ENCODE peak calls at places on chromosomes 7 and 10, in nine cellular contexts. One of them, this sample, is unnamed.

GRCh38 chr10:95308389-95309302 is 17.8 kb upstream of the PDLIM1 start:
- DNase-seq in lower leg skin: peak
- DNase-seq in hepatocyte: peak
- DNase-seq in heart right ventricle: peak
- DNase-seq in glutamatergic neuron: no peak
- DNase-seq in CD8-positive, alpha-beta T cell: no peak
- DNase-seq in osteocyte: no peak
- DNase-seq in progenitor cell of endocrine pancreas: no peak
- DNase-seq in GM12878: no peak
- DNase-seq in this sample: no peak

GRCh38 chr7:111240371-111240770 is 149.4 kb downstream of the LRRN3 start:
- DNase-seq in lower leg skin: no peak
- DNase-seq in hepatocyte: no peak
- DNase-seq in heart right ventricle: no peak
- DNase-seq in glutamatergic neuron: no peak
- DNase-seq in CD8-positive, alpha-beta T cell: no peak
- DNase-seq in osteocyte: no peak
- DNase-seq in progenitor cell of endocrine pancreas: no peak
- DNase-seq in GM12878: no peak
- DNase-seq in this sample: no peak

GRCh38 chr10:95056744-95057363 is 12.4 kb downstream of the CYP2C8 start:
- DNase-seq in lower leg skin: no peak
- DNase-seq in hepatocyte: no peak
- DNase-seq in heart right ventricle: no peak
- DNase-seq in glutamatergic neuron: no peak
- DNase-seq in CD8-positive, alpha-beta T cell: no peak
- DNase-seq in osteocyte: no peak
- DNase-seq in progenitor cell of endocrine pancreas: no peak
- DNase-seq in GM12878: no peak
- DNase-seq in this sample: no peak

GRCh38 chr10:63770523-63770922 is 249.3 kb downstream of the REEP3 start:
- DNase-seq in lower leg skin: no peak
- DNase-seq in hepatocyte: no peak
- DNase-seq in heart right ventricle: no peak
- DNase-seq in glutamatergic neuron: no peak
- DNase-seq in CD8-positive, alpha-beta T cell: no peak
- DNase-seq in osteocyte: no peak
- DNase-seq in progenitor cell of endocrine pancreas: no peak
- DNase-seq in GM12878: no peak
- DNase-seq in this sample: no peak

GRCh38 chr7:44693641-44694313 is 54.9 kb upstream of the ZMIZ2 start:
- DNase-seq in lower leg skin: no peak
- DNase-seq in hepatocyte: no peak
- DNase-seq in heart right ventricle: peak
- DNase-seq in glutamatergic neuron: no peak
- DNase-seq in CD8-positive, alpha-beta T cell: no peak
- DNase-seq in osteocyte: no peak
- DNase-seq in progenitor cell of endocrine pancreas: no peak
- DNase-seq in GM12878: no peak
- DNase-seq in this sample: no peak

GRCh38 chr7:151568951-151569652 is 49.4 kb upstream of the RHEB start:
- DNase-seq in lower leg skin: no peak
- DNase-seq in hepatocyte: no peak
- DNase-seq in heart right ventricle: no peak
- DNase-seq in glutamatergic neuron: no peak
- DNase-seq in CD8-positive, alpha-beta T cell: no peak
- DNase-seq in osteocyte: no peak
- DNase-seq in progenitor cell of endocrine pancreas: no peak
- DNase-seq in GM12878: no peak
- DNase-seq in this sample: no peak

GRCh38 chr7:143229054-143229790 is 7.4 kb downstream of the TAS2R40 start:
- DNase-seq in lower leg skin: no peak
- DNase-seq in hepatocyte: no peak
- DNase-seq in heart right ventricle: peak
- DNase-seq in glutamatergic neuron: peak
- DNase-seq in CD8-positive, alpha-beta T cell: no peak
- DNase-seq in osteocyte: no peak
- DNase-seq in progenitor cell of endocrine pancreas: no peak
- DNase-seq in GM12878: no peak
- DNase-seq in this sample: no peak

GRCh38 chr10:110324201-110324804 is 19.6 kb upstream of the SMNDC1 start:
- DNase-seq in lower leg skin: peak
- DNase-seq in hepatocyte: peak
- DNase-seq in heart right ventricle: no peak
- DNase-seq in glutamatergic neuron: no peak
- DNase-seq in CD8-positive, alpha-beta T cell: no peak
- DNase-seq in osteocyte: no peak
- DNase-seq in progenitor cell of endocrine pancreas: no peak
- DNase-seq in GM12878: no peak
- DNase-seq in this sample: no peak

GRCh38 chr10:5446390-5446926 is 34.1 kb downstream of the NET1 start:
- DNase-seq in lower leg skin: peak
- DNase-seq in hepatocyte: peak
- DNase-seq in heart right ventricle: peak
- DNase-seq in glutamatergic neuron: peak
- DNase-seq in CD8-positive, alpha-beta T cell: peak
- DNase-seq in osteocyte: peak
- DNase-seq in progenitor cell of endocrine pancreas: peak
- DNase-seq in GM12878: no peak
- DNase-seq in this sample: peak

GRCh38 chr10:58412502-58412961 is 27.3 kb downstream of the TFAM start:
- DNase-seq in lower leg skin: no peak
- DNase-seq in hepatocyte: no peak
- DNase-seq in heart right ventricle: no peak
- DNase-seq in glutamatergic neuron: no peak
- DNase-seq in CD8-positive, alpha-beta T cell: no peak
- DNase-seq in osteocyte: no peak
- DNase-seq in progenitor cell of endocrine pancreas: no peak
- DNase-seq in GM12878: no peak
- DNase-seq in this sample: no peak

GRCh38 chr7:151415375-151416112 is 5.7 kb upstream of the WDR86 start:
- DNase-seq in lower leg skin: no peak
- DNase-seq in hepatocyte: peak
- DNase-seq in heart right ventricle: no peak
- DNase-seq in glutamatergic neuron: no peak
- DNase-seq in CD8-positive, alpha-beta T cell: no peak
- DNase-seq in osteocyte: no peak
- DNase-seq in progenitor cell of endocrine pancreas: no peak
- DNase-seq in GM12878: no peak
- DNase-seq in this sample: no peak

GRCh38 chr7:92303761-92304160 is 58.0 kb downstream of the ANKIB1 start:
- DNase-seq in lower leg skin: no peak
- DNase-seq in hepatocyte: peak
- DNase-seq in heart right ventricle: no peak
- DNase-seq in glutamatergic neuron: no peak
- DNase-seq in CD8-positive, alpha-beta T cell: no peak
- DNase-seq in osteocyte: no peak
- DNase-seq in progenitor cell of endocrine pancreas: no peak
- DNase-seq in GM12878: no peak
- DNase-seq in this sample: no peak

GRCh38 chr7:37354661-37355131 is 94.0 kb downstream of the ELMO1 start:
- DNase-seq in lower leg skin: peak
- DNase-seq in hepatocyte: peak
- DNase-seq in heart right ventricle: peak
- DNase-seq in glutamatergic neuron: no peak
- DNase-seq in CD8-positive, alpha-beta T cell: no peak
- DNase-seq in osteocyte: no peak
- DNase-seq in progenitor cell of endocrine pancreas: no peak
- DNase-seq in GM12878: no peak
- DNase-seq in this sample: peak

GRCh38 chr7:142451346-142451745 is 193.5 kb upstream of the PRSS58 start:
- DNase-seq in lower leg skin: peak
- DNase-seq in hepatocyte: no peak
- DNase-seq in heart right ventricle: no peak
- DNase-seq in glutamatergic neuron: no peak
- DNase-seq in CD8-positive, alpha-beta T cell: no peak
- DNase-seq in osteocyte: peak
- DNase-seq in progenitor cell of endocrine pancreas: no peak
- DNase-seq in GM12878: no peak
- DNase-seq in this sample: no peak

GRCh38 chr10:107740962-107741690 is 576.6 kb upstream of the SORCS1 start:
- DNase-seq in lower leg skin: no peak
- DNase-seq in hepatocyte: no peak
- DNase-seq in heart right ventricle: no peak
- DNase-seq in glutamatergic neuron: no peak
- DNase-seq in CD8-positive, alpha-beta T cell: no peak
- DNase-seq in osteocyte: no peak
- DNase-seq in progenitor cell of endocrine pancreas: no peak
- DNase-seq in GM12878: no peak
- DNase-seq in this sample: no peak

GRCh38 chr10:73717564-73717963 is 19.7 kb upstream of the AGAP5 start:
- DNase-seq in lower leg skin: no peak
- DNase-seq in hepatocyte: no peak
- DNase-seq in heart right ventricle: no peak
- DNase-seq in glutamatergic neuron: no peak
- DNase-seq in CD8-positive, alpha-beta T cell: no peak
- DNase-seq in osteocyte: no peak
- DNase-seq in progenitor cell of endocrine pancreas: no peak
- DNase-seq in GM12878: peak
- DNase-seq in this sample: no peak

GRCh38 chr10:3372284-3372683 is 199.7 kb upstream of the PITRM1 start:
- DNase-seq in lower leg skin: no peak
- DNase-seq in hepatocyte: no peak
- DNase-seq in heart right ventricle: no peak
- DNase-seq in glutamatergic neuron: no peak
- DNase-seq in CD8-positive, alpha-beta T cell: no peak
- DNase-seq in osteocyte: no peak
- DNase-seq in progenitor cell of endocrine pancreas: no peak
- DNase-seq in GM12878: no peak
- DNase-seq in this sample: no peak

GRCh38 chr7:20776214-20776875 is 10.3 kb downstream of the SP8 start:
- DNase-seq in lower leg skin: peak
- DNase-seq in hepatocyte: no peak
- DNase-seq in heart right ventricle: no peak
- DNase-seq in glutamatergic neuron: peak
- DNase-seq in CD8-positive, alpha-beta T cell: no peak
- DNase-seq in osteocyte: no peak
- DNase-seq in progenitor cell of endocrine pancreas: no peak
- DNase-seq in GM12878: no peak
- DNase-seq in this sample: no peak

GRCh38 chr10:1156921-1157614 is 100.9 kb downstream of the WDR37 start:
- DNase-seq in lower leg skin: peak
- DNase-seq in hepatocyte: no peak
- DNase-seq in heart right ventricle: no peak
- DNase-seq in glutamatergic neuron: no peak
- DNase-seq in CD8-positive, alpha-beta T cell: no peak
- DNase-seq in osteocyte: peak
- DNase-seq in progenitor cell of endocrine pancreas: no peak
- DNase-seq in GM12878: no peak
- DNase-seq in this sample: no peak
- TF ChIP-seq CTCF in lower leg skin: no peak
- TF ChIP-seq CTCF in hepatocyte: no peak
- TF ChIP-seq CTCF in heart right ventricle: no peak
- TF ChIP-seq CTCF in glutamatergic neuron: no peak
- TF ChIP-seq CTCF in CD8-positive, alpha-beta T cell: no peak
- TF ChIP-seq CTCF in osteocyte: no peak
- TF ChIP-seq CTCF in progenitor cell of endocrine pancreas: no peak
- TF ChIP-seq CTCF in GM12878: no peak
- TF ChIP-seq CTCF in this sample: no peak

DNA sequence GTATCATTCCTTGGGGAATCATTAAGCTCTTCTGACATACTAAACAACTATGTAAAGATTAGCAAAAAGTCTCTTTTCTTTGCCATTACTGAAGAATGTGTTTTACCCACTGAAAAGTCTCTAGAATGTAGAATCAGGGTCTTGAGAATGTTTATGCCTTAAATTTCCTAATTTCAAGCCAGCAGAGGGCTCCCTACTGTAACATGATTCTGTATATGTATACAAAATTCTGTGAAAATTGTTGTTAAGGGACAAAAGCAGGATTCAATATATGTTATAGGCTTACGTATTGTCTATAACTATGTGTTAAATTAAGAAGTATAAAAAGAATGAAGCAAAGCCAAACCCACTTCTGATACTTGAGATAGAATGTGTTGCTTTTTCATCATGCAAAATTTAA is 296.9 kb upstream of the DGKB start:
- DNase-seq in lower leg skin: no peak
- DNase-seq in hepatocyte: peak
- DNase-seq in heart right ventricle: no peak
- DNase-seq in glutamatergic neuron: no peak
- DNase-seq in CD8-positive, alpha-beta T cell: no peak
- DNase-seq in osteocyte: no peak
- DNase-seq in progenitor cell of endocrine pancreas: no peak
- DNase-seq in GM12878: no peak
- DNase-seq in this sample: no peak
- TF ChIP-seq CTCF in lower leg skin: no peak
- TF ChIP-seq CTCF in hepatocyte: peak
- TF ChIP-seq CTCF in heart right ventricle: peak
- TF ChIP-seq CTCF in glutamatergic neuron: peak
- TF ChIP-seq CTCF in CD8-positive, alpha-beta T cell: no peak
- TF ChIP-seq CTCF in osteocyte: peak
- TF ChIP-seq CTCF in progenitor cell of endocrine pancreas: peak
- TF ChIP-seq CTCF in GM12878: no peak
- TF ChIP-seq CTCF in this sample: peak

GRCh38 chr7:1545417-1546246 is 10.4 kb downstream of the TMEM184A start:
- DNase-seq in lower leg skin: no peak
- DNase-seq in hepatocyte: no peak
- DNase-seq in heart right ventricle: no peak
- DNase-seq in glutamatergic neuron: no peak
- DNase-seq in CD8-positive, alpha-beta T cell: no peak
- DNase-seq in osteocyte: no peak
- DNase-seq in progenitor cell of endocrine pancreas: no peak
- DNase-seq in GM12878: no peak
- DNase-seq in this sample: no peak
- TF ChIP-seq CTCF in lower leg skin: no peak
- TF ChIP-seq CTCF in hepatocyte: no peak
- TF ChIP-seq CTCF in heart right ventricle: peak
- TF ChIP-seq CTCF in glutamatergic neuron: no peak
- TF ChIP-seq CTCF in CD8-positive, alpha-beta T cell: no peak
- TF ChIP-seq CTCF in osteocyte: no peak
- TF ChIP-seq CTCF in progenitor cell of endocrine pancreas: no peak
- TF ChIP-seq CTCF in GM12878: no peak
- TF ChIP-seq CTCF in this sample: no peak

GRCh38 chr7:128387216-128387615 is 22.6 kb downstream of the IMPDH1 start:
- DNase-seq in lower leg skin: no peak
- DNase-seq in hepatocyte: no peak
- DNase-seq in heart right ventricle: no peak
- DNase-seq in glutamatergic neuron: no peak
- DNase-seq in CD8-positive, alpha-beta T cell: no peak
- DNase-seq in osteocyte: no peak
- DNase-seq in progenitor cell of endocrine pancreas: no peak
- DNase-seq in GM12878: no peak
- DNase-seq in this sample: no peak

GRCh38 chr7:128390871-128391565 is 18.8 kb downstream of the IMPDH1 start:
- DNase-seq in lower leg skin: no peak
- DNase-seq in hepatocyte: no peak
- DNase-seq in heart right ventricle: no peak
- DNase-seq in glutamatergic neuron: no peak
- DNase-seq in CD8-positive, alpha-beta T cell: no peak
- DNase-seq in osteocyte: no peak
- DNase-seq in progenitor cell of endocrine pancreas: no peak
- DNase-seq in GM12878: no peak
- DNase-seq in this sample: no peak

GRCh38 chr7:128387663-128388485 is 21.9 kb downstream of the IMPDH1 start:
- DNase-seq in lower leg skin: peak
- DNase-seq in hepatocyte: peak
- DNase-seq in heart right ventricle: peak
- DNase-seq in glutamatergic neuron: peak
- DNase-seq in CD8-positive, alpha-beta T cell: peak
- DNase-seq in osteocyte: peak
- DNase-seq in progenitor cell of endocrine pancreas: peak
- DNase-seq in GM12878: no peak
- DNase-seq in this sample: peak

GRCh38 chr7:128389815-128390329 is 19.9 kb downstream of the IMPDH1 start:
- DNase-seq in lower leg skin: no peak
- DNase-seq in hepatocyte: no peak
- DNase-seq in heart right ventricle: no peak
- DNase-seq in glutamatergic neuron: no peak
- DNase-seq in CD8-positive, alpha-beta T cell: no peak
- DNase-seq in osteocyte: no peak
- DNase-seq in progenitor cell of endocrine pancreas: no peak
- DNase-seq in GM12878: no peak
- DNase-seq in this sample: no peak

GRCh38 chr7:128389085-128389814 is 20.5 kb downstream of the IMPDH1 start:
- DNase-seq in lower leg skin: no peak
- DNase-seq in hepatocyte: no peak
- DNase-seq in heart right ventricle: no peak
- DNase-seq in glutamatergic neuron: no peak
- DNase-seq in CD8-positive, alpha-beta T cell: no peak
- DNase-seq in osteocyte: no peak
- DNase-seq in progenitor cell of endocrine pancreas: no peak
- DNase-seq in GM12878: no peak
- DNase-seq in this sample: no peak
- TF ChIP-seq CTCF in lower leg skin: no peak
- TF ChIP-seq CTCF in hepatocyte: no peak
- TF ChIP-seq CTCF in heart right ventricle: no peak
- TF ChIP-seq CTCF in glutamatergic neuron: no peak
- TF ChIP-seq CTCF in CD8-positive, alpha-beta T cell: no peak
- TF ChIP-seq CTCF in osteocyte: no peak
- TF ChIP-seq CTCF in progenitor cell of endocrine pancreas: no peak
- TF ChIP-seq CTCF in GM12878: no peak
- TF ChIP-seq CTCF in this sample: no peak

This sample was measured in endothelial cell.